ENCODE peak calls at places on chromosome 1, in five cellular contexts. V, B, U, K and S are unnamed samples.
A peak's percentile ranks its signal among the peaks of the same experiment; 100 is the strongest.

GRCh38 chr1:53575948-53576305 is 116.7 kb downstream of the DMRTB1 start:
- DNase-seq in B (no peak), K (no peak), V (no peak), U (no peak), S (peak; percentile 20)

GRCh38 chr1:224852901-224853568 is 76.4 kb upstream of the DNAH14 start:
- DNase-seq in B (peak; percentile 6), V (no peak), K (no peak), U (peak; percentile 61), S (no peak)

GRCh38 chr1:168932539-168932938 is 174.0 kb upstream of the ATP1B1 start:
- DNase-seq in B (peak; percentile 41), V (no peak), K (no peak), U (peak; percentile 27), S (no peak)

GRCh38 chr1:89633745-89634625 is 1.1 kb downstream of the LRRC8C start:
- DNase-seq in U (no peak), B (no peak), K (peak; percentile 63), V (peak; percentile 66), S (no peak)

GRCh38 chr1:206110161-206110560 is 7.0 kb downstream of the AVPR1B start:
- DNase-seq in B (no peak), V (no peak), K (no peak), U (no peak), S (no peak)

GRCh38 chr1:84884671-84885389 is 8.2 kb downstream of the LPAR3 start:
- DNase-seq in U (no peak), K (no peak), B (no peak), V (no peak), S (no peak)

GRCh38 chr1:30512253-30512921 is 211.0 kb downstream of the MATN1 start:
- DNase-seq in K (no peak), B (no peak), U (no peak), V (no peak), S (no peak)

GRCh38 chr1:100448371-100448770 is 89.6 kb upstream of the GPR88 start:
- DNase-seq in U (no peak), V (no peak), B (no peak), K (no peak), S (no peak)

GRCh38 chr1:10271090-10271489 is 60.7 kb downstream of the KIF1B start:
- DNase-seq in U (no peak), B (no peak), V (no peak), K (no peak), S (no peak)

GRCh38 chr1:24910751-24911650 is 19.1 kb downstream of the RUNX3 start:
- DNase-seq in U (no peak), V (no peak), B (no peak), K (peak; percentile 78), S (no peak)

GRCh38 chr1:181310560-181310959 is 172.8 kb upstream of the CACNA1E start:
- DNase-seq in B (no peak), K (no peak), U (no peak), V (no peak), S (no peak)

GRCh38 chr1:204285438-204286322 is 71.9 kb upstream of the GOLT1A start:
- DNase-seq in K (no peak), V (no peak), B (no peak), U (peak; percentile 21), S (no peak)

GRCh38 chr1:204406621-204407020 is 5.0 kb downstream of the PPP1R15B start:
- DNase-seq in K (no peak), B (no peak), U (no peak), V (no peak), S (no peak)

GRCh38 chr1:65514083-65514482 is 93.6 kb downstream of the LEPR start:
- DNase-seq in U (no peak), B (peak; percentile 14), V (no peak), K (no peak), S (no peak)

GRCh38 chr1:117512728-117513321 is 93.0 kb upstream of the TENT5C start:
- DNase-seq in K (no peak), V (peak; percentile 28), U (no peak), B (no peak), S (no peak)

GRCh38 chr1:41641483-41641829 is 157.0 kb upstream of the EDN2 start:
- DNase-seq in U (no peak), K (peak; percentile 72), B (no peak), V (no peak), S (no peak)

GRCh38 chr1:172322219-172323061 is 98.0 kb upstream of the C1orf105 start:
- DNase-seq in B (no peak), V (peak; percentile 39), K (no peak), U (no peak), S (peak; percentile 73)

GRCh38 chr1:41496080-41497055 is 11.9 kb upstream of the EDN2 start:
- DNase-seq in B (no peak), V (no peak), K (peak; percentile 82), U (peak; percentile 33), S (peak; percentile 97)

GRCh38 chr1:64917328-64917861 is 49.0 kb downstream of the JAK1 start:
- DNase-seq in U (no peak), B (no peak), K (no peak), V (no peak), S (peak; percentile 91)

GRCh38 chr1:205750683-205751651 is 985 bp upstream of the NUCKS1 start:
- DNase-seq in K (no peak), B (no peak), U (no peak), V (no peak), S (no peak)

GRCh38 chr1:161229896-161230295 is 4.0 kb downstream of the TOMM40L start:
- DNase-seq in K (no peak), B (no peak), V (no peak), U (no peak), S (no peak)

GRCh38 chr1:162360874-162361260 is 15.8 kb downstream of the SPATA46 start:
- DNase-seq in V (no peak), U (no peak), K (no peak), B (no peak), S (no peak)

GRCh38 chr1:230119340-230119739 is 52.3 kb downstream of the GALNT2 start:
- DNase-seq in U (no peak), B (no peak), V (no peak), K (no peak), S (no peak)

GRCh38 chr1:33036051-33036525 is 595 bp downstream of the AK2 start:
- DNase-seq in B (no peak), K (peak; percentile 39), V (no peak), U (no peak), S (no peak)

GRCh38 chr1:99146129-99146848 is 118.0 kb upstream of the PLPPR4 start:
- DNase-seq in V (no peak), U (peak; percentile 93), B (no peak), K (no peak), S (peak; percentile 50)

GRCh38 chr1:19654886-19655717 is 9.6 kb upstream of the HTR6 start:
- DNase-seq in U (peak; percentile 35), K (no peak), V (no peak), B (no peak), S (no peak)

GRCh38 chr1:86356247-86356646 is 39.9 kb downstream of the ODF2L start:
- DNase-seq in K (no peak), V (no peak), U (no peak), B (no peak), S (no peak)

GRCh38 chr1:190373705-190374336 is 103.8 kb downstream of the BRINP3 start:
- DNase-seq in U (no peak), K (no peak), V (no peak), B (no peak), S (no peak)

GRCh38 chr1:233704882-233705723 is 91.2 kb downstream of the KCNK1 start:
- DNase-seq in B (no peak), V (no peak), U (no peak), K (no peak), S (no peak)

GRCh38 chr1:62342270-62342669 is 23.0 kb upstream of the KANK4 start:
- DNase-seq in K (no peak), V (no peak), U (no peak), B (no peak), S (no peak)

GRCh38 chr1:224660074-224660473 is 44.0 kb downstream of the CNIH3 start:
- DNase-seq in B (no peak), V (no peak), U (no peak), K (no peak), S (no peak)

GRCh38 chr1:12516741-12517140 is 101.3 kb downstream of the DHRS3 start:
- DNase-seq in K (peak; percentile 50), V (no peak), B (no peak), U (no peak), S (peak; percentile 15)

GRCh38 chr1:36553591-36554417 is 71.1 kb upstream of the CSF3R start:
- DNase-seq in K (peak; percentile 89), V (peak; percentile 62), B (no peak), U (peak; percentile 77), S (peak; percentile 57)

GRCh38 chr1:224333309-224333926 is 3.4 kb upstream of the NVL start:
- DNase-seq in V (peak; percentile 62), B (no peak), K (peak; percentile 26), U (peak; percentile 77), S (no peak)

GRCh38 chr1:210024996-210025395 is 87.0 kb downstream of the SYT14 start:
- DNase-seq in K (no peak), B (no peak), V (no peak), U (no peak), S (no peak)

GRCh38 chr1:214957330-214958137 is 125.0 kb upstream of the KCNK2 start:
- DNase-seq in V (no peak), K (peak; percentile 7), U (no peak), B (peak; percentile 62), S (no peak)

GRCh38 chr1:25431495-25432363 is 1.0 kb downstream of the MACO1 start:
- DNase-seq in B (no peak), V (no peak), K (no peak), U (no peak), S (no peak)

GRCh38 chr1:232597721-232598120 is 32.2 kb downstream of the SIPA1L2 start:
- DNase-seq in K (no peak), B (no peak), V (no peak), U (no peak), S (no peak)

GRCh38 chr1:72105201-72105600 is 177.1 kb downstream of the NEGR1 start:
- DNase-seq in V (no peak), U (no peak), K (no peak), B (no peak), S (no peak)